ENCODE peak calls at places on chromosomes 2 and 18, in nine cellular contexts. Q is H9, G is HL-60, C is A549, P is foreskin keratinocyte, E is AG09309, T is cardiac muscle cell, V is GM12864, Y is heart left ventricle. L is an unnamed sample.

GRCh38 chr18:23484783-23485182 is 18.5 kb upstream of the RMC1 start:
- DNase-seq in C (no peak), G (no peak), P (no peak), Y (no peak), T (no peak), V (no peak), E (no peak), Q (no peak), L (no peak)

GRCh38 chr18:27922780-27923179 is 254.2 kb downstream of the CDH2 start:
- DNase-seq in G (no peak), V (no peak), E (no peak), Q (no peak), Y (no peak), P (no peak), T (no peak), C (no peak), L (no peak)

GRCh38 chr2:3217646-3218045 is 160.0 kb downstream of the EIPR1 start:
- DNase-seq in G (no peak), T (no peak), V (no peak), E (no peak), Q (no peak), Y (no peak), P (no peak), C (no peak), L (no peak)

GRCh38 chr2:23241611-23242245 is 143.3 kb upstream of the KLHL29 start:
- DNase-seq in Y (no peak), Q (no peak), E (no peak), G (no peak), C (no peak), V (no peak), P (no peak), T (no peak), L (no peak)

GRCh38 chr2:96325038-96325883 is at the start of gene ITPRIPL1:
- DNase-seq in Y (no peak), C (no peak), E (no peak), P (no peak), G (no peak), V (no peak), Q (peak; percentile 55), T (no peak), L (no peak)

GRCh38 chr2:120846406-120847095 is 110.9 kb downstream of the GLI2 start:
- DNase-seq in Y (no peak), V (no peak), T (no peak), P (no peak), E (no peak), C (no peak), G (no peak), Q (no peak), L (no peak)

GRCh38 chr2:97988722-97989121 is 7.0 kb downstream of the TMEM131 start:
- DNase-seq in G (no peak), Y (no peak), T (peak; percentile 26), V (no peak), E (no peak), P (no peak), C (no peak), Q (no peak), L (no peak)

GRCh38 chr2:33730193-33730592 is 131.1 kb upstream of the FAM98A start:
- DNase-seq in G (no peak), E (no peak), C (no peak), V (no peak), Y (no peak), T (no peak), Q (no peak), P (no peak), L (no peak)

GRCh38 chr18:24923138-24923537 is 428.8 kb downstream of the ZNF521 start:
- DNase-seq in G (no peak), C (no peak), Q (no peak), P (no peak), T (no peak), Y (no peak), V (peak; percentile 26), E (no peak), L (no peak)

GRCh38 chr2:229246334-229246733 is 24.8 kb downstream of the PID1 start:
- DNase-seq in T (no peak), Q (no peak), C (no peak), V (no peak), E (no peak), Y (no peak), P (no peak), G (no peak), L (no peak)

GRCh38 chr2:215879977-215880940 is 133.1 kb downstream of the MREG start:
- DNase-seq in T (no peak), P (no peak), C (no peak), G (no peak), Y (no peak), Q (no peak), V (no peak), E (no peak), L (no peak)

GRCh38 chr2:165758276-165758675 is 35.8 kb downstream of the GALNT3 start:
- DNase-seq in E (no peak), T (no peak), G (no peak), P (no peak), Y (no peak), C (no peak), Q (no peak), V (no peak), L (no peak)

GRCh38 chr2:130332271-130333073 is 10.2 kb upstream of the IMP4 start:
- DNase-seq in V (no peak), C (peak; percentile 52), Y (peak; percentile 78), T (peak; percentile 91), P (no peak), E (no peak), Q (peak; percentile 79), G (peak; percentile 49), L (no peak)

GRCh38 chr2:61727746-61728145 is 126.1 kb downstream of the FAM161A start:
- DNase-seq in G (no peak), E (no peak), C (no peak), Q (no peak), P (no peak), V (no peak), T (peak; percentile 15), Y (no peak), L (no peak)

GRCh38 chr18:35688757-35689156 is 107.2 kb downstream of the GALNT1 start:
- DNase-seq in P (peak; percentile 12), Q (no peak), T (no peak), E (no peak), G (no peak), Y (no peak), V (peak; percentile 10), C (no peak), L (no peak)

GRCh38 chr2:81858998-81859397 is 1554.4 kb upstream of the LRRTM1 start:
- DNase-seq in Q (no peak), G (no peak), Y (no peak), E (no peak), V (no peak), P (no peak), C (no peak), T (no peak), L (no peak)

GRCh38 chr2:221088506-221088905 is 483.6 kb downstream of the EPHA4 start:
- DNase-seq in P (no peak), E (no peak), C (no peak), Y (no peak), Q (no peak), V (no peak), T (no peak), G (no peak), L (no peak)

GRCh38 chr2:120952318-120952717 is 216.7 kb downstream of the GLI2 start:
- DNase-seq in Q (no peak), E (no peak), Y (no peak), C (no peak), T (peak; percentile 76), P (no peak), G (no peak), V (no peak), L (no peak)

GRCh38 chr2:180983468-180984388 is 3.3 kb downstream of the UBE2E3 start:
- DNase-seq in P (no peak), Y (no peak), Q (no peak), C (peak; percentile 28), T (peak; percentile 73), E (no peak), G (peak; percentile 22), V (no peak), L (no peak)
- TF ChIP-seq CTCF in P (peak; percentile 62), Y (peak; percentile 27), Q (peak; percentile 43), C (peak; percentile 56), T (peak; percentile 51), E (peak; percentile 25), G (peak; percentile 19), V (peak; percentile 41), L (peak; percentile 28)

GRCh38 chr2:12069139-12069538 is 322.7 kb downstream of the LPIN1 start:
- DNase-seq in C (no peak), Q (no peak), T (no peak), P (no peak), E (no peak), V (no peak), Y (no peak), G (no peak), L (no peak)

GRCh38 chr2:12071343-12071742 is 324.9 kb downstream of the LPIN1 start:
- DNase-seq in G (no peak), V (no peak), P (no peak), E (no peak), Y (no peak), Q (no peak), C (no peak), T (no peak), L (no peak)

GRCh38 chr2:12073217-12073852 is 326.9 kb downstream of the LPIN1 start:
- DNase-seq in G (no peak), E (no peak), Q (no peak), V (no peak), T (no peak), C (no peak), P (no peak), Y (no peak), L (no peak)

GRCh38 chr2:12070153-12070552 is 323.7 kb downstream of the LPIN1 start:
- DNase-seq in Q (no peak), P (no peak), Y (no peak), T (no peak), G (no peak), C (no peak), V (no peak), E (no peak), L (no peak)

DNA sequence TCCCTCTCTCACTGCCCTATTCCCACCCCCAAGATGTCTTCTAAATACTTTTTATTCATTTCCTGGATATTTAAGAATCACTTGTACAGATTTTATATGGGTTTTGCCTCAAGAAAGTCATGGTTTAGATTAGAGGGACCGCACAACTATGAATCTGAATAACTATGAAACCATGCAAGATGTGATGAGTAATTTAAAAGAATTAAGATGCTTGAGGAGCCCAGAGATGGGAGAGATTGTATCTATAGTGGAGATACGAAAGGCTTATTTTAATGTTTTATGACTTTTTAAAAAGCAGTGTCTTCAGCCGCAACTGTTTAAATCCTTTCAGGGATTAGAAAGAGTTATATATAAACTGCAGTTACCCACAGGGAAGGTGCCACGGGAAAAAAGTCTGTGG is 324.1 kb downstream of the LPIN1 start:
- DNase-seq in T (no peak), V (no peak), C (no peak), Y (no peak), G (no peak), Q (no peak), E (peak; percentile 74), P (no peak), L (no peak)
- TF ChIP-seq CTCF in T (no peak), V (no peak), C (no peak), Y (no peak), G (no peak), Q (no peak), E (no peak), P (no peak), L (no peak)

GRCh38 chr2:160784034-160784433 is 290.4 kb upstream of the RBMS1 start:
- DNase-seq in V (no peak), G (no peak), Y (no peak), T (no peak), E (no peak), P (no peak), Q (no peak), C (no peak), L (no peak)
- TF ChIP-seq CTCF in V (no peak), G (no peak), Y (no peak), T (no peak), E (no peak), P (peak; percentile 53), Q (peak; percentile 16), C (peak; percentile 18), L (peak; percentile 18)

GRCh38 chr18:22106536-22107292 is 62.7 kb upstream of the GATA6 start:
- DNase-seq in C (no peak), Y (no peak), T (no peak), V (no peak), E (no peak), G (no peak), Q (no peak), P (peak; percentile 51), L (no peak)
- TF ChIP-seq CTCF in C (no peak), Y (no peak), T (no peak), V (no peak), E (no peak), G (no peak), Q (no peak), P (no peak), L (no peak)